ENCODE peak calls at places on chromosomes 13 and 19, in ten cellular contexts. Y is SW480; K is caudate nucleus; V is NCI-H187; M is MV-4-11; L is GM12865; O is stimulated activated CD4-positive, alpha-beta T cell treated with anti-CD3 and anti-CD28 coated beads, Interleukin-1b, Interleukin-23, amount 100 ng/mL, for 24 hours; U is stimulated activated CD8-positive, alpha-beta memory T cell treated with anti-CD3 and anti-CD28 coated beads, Interleukin-4, amount 100 ng/mL, for 1 hour; Q is lower leg skin; J is activated T-cell treated with anti-CD3 and anti-CD28 coated beads for 1 hour. G is an unnamed sample.
A peak's percentile ranks its signal among the peaks of the same experiment; 100 is the strongest.

GRCh38 chr13:81917829-81918228 is 1576.9 kb upstream of the SPRY2 start:
- DNase-seq in Y (no peak), K (no peak), V (no peak), M (no peak), L (no peak), O (no peak), U (no peak), Q (no peak), J (no peak), G (no peak)

GRCh38 chr13:33870046-33870668 is 52.2 kb downstream of the RFC3 start:
- DNase-seq in Y (no peak), K (no peak), V (no peak), M (no peak), L (no peak), O (no peak), U (no peak), Q (no peak), J (no peak), G (no peak)

GRCh38 chr19:56170261-56170660 is 5.5 kb upstream of the GALP start:
- DNase-seq in Y (peak; percentile 82), K (no peak), V (no peak), M (no peak), L (no peak), O (no peak), U (no peak), Q (no peak), J (no peak), G (no peak)

GRCh38 chr19:30171795-30172642 is 200.2 kb upstream of the ZNF536 start:
- DNase-seq in Y (no peak), K (no peak), V (no peak), M (no peak), L (no peak), O (no peak), U (no peak), Q (no peak), J (no peak), G (no peak)

GRCh38 chr13:94966380-94966779 is 254.0 kb upstream of the SOX21 start:
- DNase-seq in Y (no peak), K (no peak), V (no peak), M (no peak), L (no peak), O (no peak), U (no peak), Q (no peak), J (no peak), G (no peak)

GRCh38 chr13:24270639-24271131 is 38.7 kb upstream of the C1QTNF9 start:
- DNase-seq in Y (no peak), K (peak; percentile 58), V (no peak), M (peak; percentile 59), L (peak; percentile 85), O (no peak), U (peak; percentile 37), Q (peak; percentile 47), J (peak; percentile 40), G (no peak)

GRCh38 chr19:18489627-18490184 is 32.2 kb downstream of the ELL start:
- DNase-seq in Y (no peak), K (no peak), V (no peak), M (no peak), L (no peak), O (no peak), U (no peak), Q (no peak), J (no peak), G (no peak)

GRCh38 chr13:101757446-101758039 is 305.1 kb downstream of the ITGBL1 start:
- DNase-seq in Y (peak; percentile 73), K (no peak), V (peak; percentile 21), M (peak; percentile 18), L (peak; percentile 36), O (no peak), U (no peak), Q (no peak), J (no peak), G (peak; percentile 41)

GRCh38 chr19:42275517-42275916 is 6.5 kb downstream of the CIC start:
- DNase-seq in Y (no peak), K (no peak), V (no peak), M (no peak), L (no peak), O (no peak), U (no peak), Q (no peak), J (no peak), G (no peak)

GRCh38 chr13:114315074-114315785 is 927 bp downstream of the CHAMP1 start:
- DNase-seq in Y (no peak), K (no peak), V (no peak), M (peak; percentile 64), L (peak; percentile 41), O (no peak), U (no peak), Q (no peak), J (no peak), G (no peak)

GRCh38 chr13:21061077-21061945 is at the start of gene LATS2:
- DNase-seq in Y (peak; percentile 92), K (peak; percentile 59), V (no peak), M (peak; percentile 80), L (peak; percentile 91), O (no peak), U (peak; percentile 47), Q (peak; percentile 95), J (peak; percentile 36), G (peak; percentile 95)

GRCh38 chr19:36745870-36746269 is 26.7 kb downstream of the ZNF850 start:
- DNase-seq in Y (no peak), K (no peak), V (no peak), M (no peak), L (no peak), O (no peak), U (no peak), Q (no peak), J (no peak), G (no peak)

GRCh38 chr13:93270769-93271753 is 44.5 kb downstream of the GPC6 start:
- DNase-seq in Y (no peak), K (no peak), V (no peak), M (peak; percentile 42), L (no peak), O (no peak), U (no peak), Q (no peak), J (no peak), G (no peak)

GRCh38 chr13:25114220-25114619 is 18.3 kb downstream of the PABPC3 start:
- DNase-seq in Y (peak; percentile 81), K (peak; percentile 77), V (peak; percentile 6), M (peak; percentile 75), L (peak; percentile 81), O (peak; percentile 17), U (peak; percentile 17), Q (peak; percentile 55), J (peak; percentile 31), G (peak; percentile 53)

GRCh38 chr19:18098891-18099622 is 1.5 kb downstream of the MAST3 start:
- DNase-seq in Y (peak; percentile 27), K (no peak), V (no peak), M (peak; percentile 60), L (peak; percentile 96), O (no peak), U (no peak), Q (no peak), J (no peak), G (no peak)

GRCh38 chr13:22874839-22875238 is 305.9 kb upstream of the SGCG start:
- DNase-seq in Y (no peak), K (no peak), V (no peak), M (no peak), L (no peak), O (no peak), U (no peak), Q (no peak), J (no peak), G (no peak)

G was measured in LoVo.